ENCODE peak calls at places on chromosomes 2 and 18, in six cellular contexts. P is SW480; M is endodermal cell; I is RKO; E is Jurkat, Clone E6-1; H is caudate nucleus. R is an unnamed sample.
A peak's percentile ranks its signal among the peaks of the same experiment; 100 is the strongest.

GRCh38 chr2:3267869-3268704 is 109.5 kb downstream of the EIPR1 start:
- DNase-seq in I (no peak), M (no peak), P (no peak), H (no peak), E (no peak), R (no peak)

GRCh38 chr2:55869637-55870325 is 53.8 kb downstream of the EFEMP1 start:
- DNase-seq in M (no peak), I (no peak), E (no peak), H (no peak), P (no peak), R (no peak)

GRCh38 chr2:218995561-218995960 is 2.3 kb upstream of the CRYBA2 start:
- DNase-seq in I (no peak), M (no peak), H (no peak), E (no peak), P (no peak), R (no peak)

GRCh38 chr2:23599691-23600090 is 214.7 kb downstream of the KLHL29 start:
- DNase-seq in I (no peak), E (no peak), P (no peak), M (no peak), H (no peak), R (peak; percentile 70)

GRCh38 chr18:46953195-46953594 is 35.8 kb downstream of the KATNAL2 start:
- DNase-seq in I (no peak), M (no peak), P (no peak), E (no peak), H (no peak), R (no peak)

GRCh38 chr2:110732422-110733413 is at the start of gene ACOXL:
- DNase-seq in P (peak; percentile 67), E (no peak), H (no peak), M (peak; percentile 93), I (no peak), R (no peak)

GRCh38 chr2:28507806-28508764 is 12.2 kb downstream of the PLB1 start:
- DNase-seq in E (no peak), H (no peak), P (peak; percentile 100), I (peak; percentile 42), M (no peak), R (peak; percentile 79)

GRCh38 chr2:237184192-237184922 is 98.7 kb downstream of the COPS8 start:
- DNase-seq in H (no peak), M (no peak), I (peak; percentile 47), E (no peak), P (peak; percentile 42), R (no peak)

GRCh38 chr2:33022989-33023731 is 76.4 kb downstream of the LTBP1 start:
- DNase-seq in P (peak; percentile 32), H (no peak), E (no peak), M (no peak), I (peak; percentile 80), R (no peak)

GRCh38 chr2:11699686-11700670 is 30.0 kb upstream of the NTSR2 start:
- DNase-seq in M (no peak), I (no peak), H (no peak), P (no peak), E (no peak), R (no peak)

GRCh38 chr2:174593041-174593440 is 4.6 kb downstream of the WIPF1 start:
- DNase-seq in M (no peak), E (no peak), P (no peak), H (no peak), I (no peak), R (no peak)

GRCh38 chr2:47299555-47299954 is 103.4 kb upstream of the MSH2 start:
- DNase-seq in H (no peak), M (peak; percentile 58), E (no peak), P (no peak), I (peak; percentile 33), R (no peak)

GRCh38 chr18:42574871-42575270 is 540.6 kb downstream of the RIT2 start:
- DNase-seq in M (no peak), I (no peak), P (no peak), E (no peak), H (no peak), R (peak; percentile 88)

GRCh38 chr2:189440644-189440946 is 679 bp upstream of the WDR75 start:
- DNase-seq in P (no peak), M (no peak), H (no peak), I (no peak), E (no peak), R (no peak)

GRCh38 chr18:68623342-68623741 is 91.6 kb downstream of the TMX3 start:
- DNase-seq in M (peak; percentile 83), E (peak; percentile 41), P (peak; percentile 14), H (peak; percentile 4), I (peak; percentile 66), R (peak; percentile 42)

GRCh38 chr2:230666885-230667712 is 45.5 kb upstream of the CAB39 start:
- DNase-seq in H (no peak), M (peak; percentile 82), P (no peak), I (no peak), E (no peak), R (no peak)

GRCh38 chr2:64750001-64750816 is 96.5 kb upstream of the SERTAD2 start:
- DNase-seq in M (peak; percentile 70), E (no peak), I (peak; percentile 27), P (peak; percentile 57), H (peak; percentile 22), R (no peak)

GRCh38 chr2:60365556-60365955 is 187.9 kb downstream of the BCL11A start:
- DNase-seq in P (no peak), H (no peak), I (no peak), E (no peak), M (peak; percentile 46), R (no peak)

GRCh38 chr2:120109186-120110061 is 96.5 kb downstream of the EPB41L5 start:
- DNase-seq in E (peak; percentile 81), P (peak; percentile 35), I (peak; percentile 67), H (no peak), M (no peak), R (peak; percentile 51)

GRCh38 chr2:218291318-218291933 is 877 bp downstream of the TMBIM1 start:
- DNase-seq in P (no peak), E (no peak), M (no peak), I (no peak), H (no peak), R (no peak)

R was measured in DMS153.